ENCODE peak calls at places on chromosomes 7 and 10, in six cellular contexts. Q is prostate gland, A is heart left ventricle, V is A549, X is adrenal gland, U is transverse colon. F is an unnamed sample.

GRCh38 chr10:28558923-28559508 is 26.1 kb downstream of the WAC start:
- DNase-seq in Q (no peak), A (no peak), V (no peak), X (no peak), U (no peak), F (no peak)

GRCh38 chr10:48507494-48507893 is 97.4 kb downstream of the ARHGAP22 start:
- DNase-seq in Q (no peak), A (no peak), V (no peak), X (no peak), U (no peak), F (no peak)

GRCh38 chr7:75920431-75921161 is 5.6 kb downstream of the POR start:
- DNase-seq in Q (no peak), A (no peak), V (no peak), X (peak; percentile 83), U (peak; percentile 40), F (no peak)

GRCh38 chr10:74199315-74199714 is 48.3 kb downstream of the ADK start:
- DNase-seq in Q (no peak), A (no peak), V (no peak), X (no peak), U (no peak), F (no peak)

GRCh38 chr10:71431945-71432905 is 35.5 kb downstream of the CDH23 start:
- DNase-seq in Q (no peak), A (no peak), V (peak; percentile 16), X (no peak), U (no peak), F (peak; percentile 42)

GRCh38 chr7:87452279-87452678 is 23.2 kb downstream of the ABCB4 start:
- DNase-seq in Q (no peak), A (no peak), V (peak; percentile 11), X (no peak), U (no peak), F (no peak)

GRCh38 chr7:3370068-3370704 is 69.1 kb downstream of the SDK1 start:
- DNase-seq in Q (no peak), A (no peak), V (no peak), X (no peak), U (no peak), F (no peak)

GRCh38 chr10:5117021-5117420 is 22.8 kb downstream of the AKR1C3 start:
- DNase-seq in Q (no peak), A (no peak), V (no peak), X (no peak), U (no peak), F (no peak)

GRCh38 chr10:91391915-91392314 is 18.2 kb upstream of the HECTD2 start:
- DNase-seq in Q (no peak), A (no peak), V (no peak), X (no peak), U (no peak), F (no peak)

GRCh38 chr10:28130267-28130666 is 131.4 kb upstream of the ODAD2 start:
- DNase-seq in Q (no peak), A (no peak), V (no peak), X (no peak), U (no peak), F (no peak)

GRCh38 chr7:27814054-27814453 is 74.1 kb downstream of the TAX1BP1 start:
- DNase-seq in Q (no peak), A (no peak), V (no peak), X (peak; percentile 36), U (no peak), F (no peak)

GRCh38 chr10:59904431-59905065 is 1.8 kb downstream of the CCDC6 start:
- DNase-seq in Q (no peak), A (no peak), V (no peak), X (no peak), U (peak; percentile 27), F (no peak)

GRCh38 chr7:92769844-92770243 is 66.5 kb downstream of the CDK6 start:
- DNase-seq in Q (no peak), A (no peak), V (no peak), X (no peak), U (no peak), F (no peak)

GRCh38 chr10:22219308-22219707 is 1.5 kb upstream of the EBLN1 start:
- DNase-seq in Q (no peak), A (no peak), V (no peak), X (no peak), U (no peak), F (no peak)

GRCh38 chr7:4244635-4245034 is 437.5 kb upstream of the FOXK1 start:
- DNase-seq in Q (no peak), A (no peak), V (no peak), X (no peak), U (no peak), F (peak; percentile 45)

GRCh38 chr7:12162420-12163113 is 48.5 kb upstream of the TMEM106B start:
- DNase-seq in Q (no peak), A (no peak), V (peak; percentile 87), X (no peak), U (no peak), F (no peak)

GRCh38 chr7:29138588-29138987 is 7.7 kb downstream of the CPVL start:
- DNase-seq in Q (no peak), A (no peak), V (no peak), X (no peak), U (no peak), F (no peak)

GRCh38 chr7:99050971-99051370 is 92.9 kb downstream of the SMURF1 start:
- DNase-seq in Q (no peak), A (no peak), V (peak; percentile 16), X (no peak), U (no peak), F (peak; percentile 36)

GRCh38 chr7:12705878-12706277 is 18.4 kb downstream of the ARL4A start:
- DNase-seq in Q (no peak), A (no peak), V (peak; percentile 54), X (no peak), U (no peak), F (no peak)

GRCh38 chr10:84310470-84310869 is 17.9 kb upstream of the CCSER2 start:
- DNase-seq in Q (no peak), A (no peak), V (peak; percentile 33), X (no peak), U (no peak), F (no peak)

GRCh38 chr7:111229951-111230350 is 139.0 kb downstream of the LRRN3 start:
- DNase-seq in Q (no peak), A (no peak), V (peak; percentile 28), X (no peak), U (no peak), F (no peak)

GRCh38 chr10:96269438-96270300 is 1.7 kb downstream of the BLNK start:
- DNase-seq in Q (no peak), A (no peak), V (no peak), X (no peak), U (peak; percentile 51), F (peak; percentile 72)

GRCh38 chr10:70158113-70158512 is 11.6 kb upstream of the TYSND1 start:
- DNase-seq in Q (no peak), A (no peak), V (no peak), X (no peak), U (no peak), F (no peak)

GRCh38 chr10:98170249-98171117 is 36.0 kb downstream of the R3HCC1L start:
- DNase-seq in Q (peak; percentile 49), A (no peak), V (peak; percentile 61), X (peak; percentile 20), U (peak; percentile 38), F (peak; percentile 22)

GRCh38 chr7:78134256-78134655 is 335.7 kb downstream of the PHTF2 start:
- DNase-seq in Q (no peak), A (no peak), V (peak; percentile 33), X (peak; percentile 18), U (no peak), F (no peak)
- TF ChIP-seq CTCF in Q (peak; percentile 27), A (no peak), V (peak; percentile 37), X (peak; percentile 67), U (peak; percentile 41), F (no peak)

GRCh38 chr10:3801558-3802192 is 16.7 kb upstream of the KLF6 start:
- DNase-seq in Q (no peak), A (peak; percentile 65), V (no peak), X (no peak), U (no peak), F (no peak)

GRCh38 chr10:3802526-3803002 is 17.6 kb upstream of the KLF6 start:
- DNase-seq in Q (no peak), A (no peak), V (no peak), X (no peak), U (no peak), F (no peak)

GRCh38 chr10:3793553-3793952 is 8.5 kb upstream of the KLF6 start:
- DNase-seq in Q (no peak), A (no peak), V (no peak), X (no peak), U (no peak), F (no peak)

GRCh38 chr10:3792710-3793219 is 7.8 kb upstream of the KLF6 start:
- DNase-seq in Q (no peak), A (no peak), V (no peak), X (no peak), U (no peak), F (no peak)

DNA sequence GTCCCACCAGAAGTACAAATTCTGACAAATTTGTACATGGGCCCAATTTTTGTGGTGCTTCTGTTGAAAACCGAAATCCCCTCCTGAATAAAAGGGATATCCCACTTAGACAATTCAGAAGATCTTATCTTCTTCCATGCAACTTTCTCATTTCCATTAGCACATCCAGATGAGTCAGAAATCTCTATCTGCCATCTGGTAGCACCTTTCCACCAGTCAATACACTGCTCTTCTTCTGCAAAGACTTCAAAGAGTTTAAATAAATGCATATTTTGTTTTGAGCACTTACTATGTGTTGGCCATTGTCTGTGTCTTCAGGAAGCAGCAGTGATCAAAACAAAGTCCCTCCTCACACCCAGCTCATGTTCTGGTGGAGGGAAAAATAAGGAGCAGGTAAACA is 12.7 kb upstream of the KLF6 start:
- DNase-seq in Q (no peak), A (no peak), V (no peak), X (no peak), U (no peak), F (no peak)
- TF ChIP-seq POLR2A in Q (no peak), A (no peak), V (no peak), X (no peak), U (no peak), F (no peak)

DNA sequence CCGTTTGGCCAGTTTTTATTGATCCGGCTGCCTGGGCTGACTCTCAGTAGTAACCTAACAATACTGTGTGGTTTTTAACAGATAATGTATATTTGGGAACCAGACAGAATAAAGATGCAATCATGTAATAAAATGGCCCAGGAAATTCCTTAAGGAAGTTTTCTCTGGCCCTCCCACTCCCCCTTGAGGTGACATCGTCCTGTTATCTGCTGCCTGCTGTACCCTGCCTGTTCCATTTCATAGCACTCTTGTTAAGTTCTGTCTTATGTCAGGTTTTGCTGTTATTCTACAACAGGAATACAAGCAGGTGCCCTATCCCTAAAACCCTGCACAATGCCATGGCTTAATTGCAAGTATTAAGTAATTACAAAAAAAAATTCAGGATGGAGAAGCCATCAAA is 12.5 kb downstream of the ITGB8 start:
- DNase-seq in Q (no peak), A (no peak), V (peak; percentile 37), X (no peak), U (no peak), F (no peak)
- TF ChIP-seq CTCF in Q (peak; percentile 34), A (no peak), V (no peak), X (no peak), U (no peak), F (no peak)

GRCh38 chr7:130440527-130441365 is at the start of gene CEP41:
- DNase-seq in Q (peak; percentile 93), A (peak; percentile 97), V (peak; percentile 98), X (peak; percentile 98), U (peak; percentile 96), F (peak; percentile 99)
- TF ChIP-seq POLR2A in Q (peak; percentile 6), A (no peak), V (peak; percentile 27), X (no peak), U (no peak), F (no peak)